ENCODE peak calls at places on chromosome 10, in six cellular contexts. One of them, this sample, is unnamed.

GRCh38 chr10:56547163-56547562 is 186.1 kb upstream of the ZWINT start:
- DNase-seq in esophagus muscularis mucosa: no peak
- DNase-seq in PC-3: no peak
- DNase-seq in A549: no peak
- DNase-seq in PC-9: peak
- DNase-seq in dorsolateral prefrontal cortex: no peak
- DNase-seq in this sample: no peak

GRCh38 chr10:24820616-24821015 is 96.9 kb upstream of the ARHGAP21 start:
- DNase-seq in esophagus muscularis mucosa: no peak
- DNase-seq in PC-3: peak
- DNase-seq in A549: no peak
- DNase-seq in PC-9: peak
- DNase-seq in dorsolateral prefrontal cortex: no peak
- DNase-seq in this sample: peak

GRCh38 chr10:119537953-119538630 is 4.4 kb downstream of the RGS10 start:
- DNase-seq in esophagus muscularis mucosa: no peak
- DNase-seq in PC-3: no peak
- DNase-seq in A549: no peak
- DNase-seq in PC-9: no peak
- DNase-seq in dorsolateral prefrontal cortex: no peak
- DNase-seq in this sample: no peak

GRCh38 chr10:7417103-7417623 is 6.3 kb upstream of the SFMBT2 start:
- DNase-seq in esophagus muscularis mucosa: no peak
- DNase-seq in PC-3: peak
- DNase-seq in A549: peak
- DNase-seq in PC-9: no peak
- DNase-seq in dorsolateral prefrontal cortex: no peak
- DNase-seq in this sample: no peak

GRCh38 chr10:84217746-84218145 is 7.6 kb downstream of the LRIT2 start:
- DNase-seq in esophagus muscularis mucosa: no peak
- DNase-seq in PC-3: no peak
- DNase-seq in A549: no peak
- DNase-seq in PC-9: no peak
- DNase-seq in dorsolateral prefrontal cortex: no peak
- DNase-seq in this sample: no peak

GRCh38 chr10:5078781-5079180 is 15.4 kb upstream of the AKR1C3 start:
- DNase-seq in esophagus muscularis mucosa: no peak
- DNase-seq in PC-3: peak
- DNase-seq in A549: peak
- DNase-seq in PC-9: peak
- DNase-seq in dorsolateral prefrontal cortex: no peak
- DNase-seq in this sample: peak

GRCh38 chr10:119281581-119282071 is 74.3 kb downstream of the GRK5 start:
- DNase-seq in esophagus muscularis mucosa: no peak
- DNase-seq in PC-3: no peak
- DNase-seq in A549: no peak
- DNase-seq in PC-9: no peak
- DNase-seq in dorsolateral prefrontal cortex: peak
- DNase-seq in this sample: no peak

GRCh38 chr10:122567056-122567660 is 6.6 kb downstream of the DMBT1 start:
- DNase-seq in esophagus muscularis mucosa: no peak
- DNase-seq in PC-3: peak
- DNase-seq in A549: peak
- DNase-seq in PC-9: no peak
- DNase-seq in dorsolateral prefrontal cortex: no peak
- DNase-seq in this sample: no peak

GRCh38 chr10:11570751-11571150 is 40.7 kb downstream of the USP6NL start:
- DNase-seq in esophagus muscularis mucosa: no peak
- DNase-seq in PC-3: no peak
- DNase-seq in A549: no peak
- DNase-seq in PC-9: no peak
- DNase-seq in dorsolateral prefrontal cortex: no peak
- DNase-seq in this sample: no peak

GRCh38 chr10:124642076-124642710 is 102.0 kb downstream of the FAM53B start:
- DNase-seq in esophagus muscularis mucosa: no peak
- DNase-seq in PC-3: no peak
- DNase-seq in A549: no peak
- DNase-seq in PC-9: no peak
- DNase-seq in dorsolateral prefrontal cortex: no peak
- DNase-seq in this sample: no peak

GRCh38 chr10:57699944-57700343 is 567.8 kb downstream of the IPMK start:
- DNase-seq in esophagus muscularis mucosa: no peak
- DNase-seq in PC-3: no peak
- DNase-seq in A549: peak
- DNase-seq in PC-9: no peak
- DNase-seq in dorsolateral prefrontal cortex: no peak
- DNase-seq in this sample: no peak

GRCh38 chr10:99461230-99461629 is 30.8 kb upstream of the GOT1 start:
- DNase-seq in esophagus muscularis mucosa: no peak
- DNase-seq in PC-3: peak
- DNase-seq in A549: peak
- DNase-seq in PC-9: no peak
- DNase-seq in dorsolateral prefrontal cortex: no peak
- DNase-seq in this sample: peak

GRCh38 chr10:77164616-77165311 is 472.8 kb downstream of the KCNMA1 start:
- DNase-seq in esophagus muscularis mucosa: no peak
- DNase-seq in PC-3: peak
- DNase-seq in A549: no peak
- DNase-seq in PC-9: no peak
- DNase-seq in dorsolateral prefrontal cortex: no peak
- DNase-seq in this sample: no peak

GRCh38 chr10:110525349-110526260 is 27.9 kb downstream of the DUSP5 start:
- DNase-seq in esophagus muscularis mucosa: no peak
- DNase-seq in PC-3: peak
- DNase-seq in A549: peak
- DNase-seq in PC-9: no peak
- DNase-seq in dorsolateral prefrontal cortex: no peak
- DNase-seq in this sample: peak

GRCh38 chr10:17905491-17905890 is 46.2 kb upstream of the SLC39A12 start:
- DNase-seq in esophagus muscularis mucosa: no peak
- DNase-seq in PC-3: peak
- DNase-seq in A549: no peak
- DNase-seq in PC-9: peak
- DNase-seq in dorsolateral prefrontal cortex: no peak
- DNase-seq in this sample: peak

GRCh38 chr10:120833222-120833928 is 17.8 kb upstream of the WDR11 start:
- DNase-seq in esophagus muscularis mucosa: no peak
- DNase-seq in PC-3: peak
- DNase-seq in A549: no peak
- DNase-seq in PC-9: no peak
- DNase-seq in dorsolateral prefrontal cortex: no peak
- DNase-seq in this sample: no peak

GRCh38 chr10:124087672-124088634 is 5.4 kb downstream of the CHST15 start:
- DNase-seq in esophagus muscularis mucosa: no peak
- DNase-seq in PC-3: no peak
- DNase-seq in A549: no peak
- DNase-seq in PC-9: no peak
- DNase-seq in dorsolateral prefrontal cortex: no peak
- DNase-seq in this sample: peak

GRCh38 chr10:73940634-73941221 is 29.8 kb downstream of the PLAU start:
- DNase-seq in esophagus muscularis mucosa: peak
- DNase-seq in PC-3: peak
- DNase-seq in A549: peak
- DNase-seq in PC-9: peak
- DNase-seq in dorsolateral prefrontal cortex: peak
- DNase-seq in this sample: peak

GRCh38 chr10:82392533-82392932 is 517.5 kb downstream of the NRG3 start:
- DNase-seq in esophagus muscularis mucosa: no peak
- DNase-seq in PC-3: no peak
- DNase-seq in A549: no peak
- DNase-seq in PC-9: no peak
- DNase-seq in dorsolateral prefrontal cortex: no peak
- DNase-seq in this sample: no peak

GRCh38 chr10:58672855-58673254 is 160.2 kb downstream of the BICC1 start:
- DNase-seq in esophagus muscularis mucosa: no peak
- DNase-seq in PC-3: peak
- DNase-seq in A549: no peak
- DNase-seq in PC-9: no peak
- DNase-seq in dorsolateral prefrontal cortex: no peak
- DNase-seq in this sample: no peak

GRCh38 chr10:114686013-114686412 is 27.9 kb upstream of the ABLIM1 start:
- DNase-seq in esophagus muscularis mucosa: no peak
- DNase-seq in PC-3: peak
- DNase-seq in A549: no peak
- DNase-seq in PC-9: peak
- DNase-seq in dorsolateral prefrontal cortex: no peak
- DNase-seq in this sample: peak

GRCh38 chr10:103709341-103709920 is 145.9 kb downstream of the SH3PXD2A start:
- DNase-seq in esophagus muscularis mucosa: no peak
- DNase-seq in PC-3: peak
- DNase-seq in A549: no peak
- DNase-seq in PC-9: peak
- DNase-seq in dorsolateral prefrontal cortex: no peak
- DNase-seq in this sample: peak

GRCh38 chr10:61937631-61938284 is 36.3 kb downstream of the ARID5B start:
- DNase-seq in esophagus muscularis mucosa: no peak
- DNase-seq in PC-3: peak
- DNase-seq in A549: no peak
- DNase-seq in PC-9: peak
- DNase-seq in dorsolateral prefrontal cortex: no peak
- DNase-seq in this sample: peak

GRCh38 chr10:69425513-69426298 is 9.0 kb upstream of the TACR2 start:
- DNase-seq in esophagus muscularis mucosa: no peak
- DNase-seq in PC-3: peak
- DNase-seq in A549: no peak
- DNase-seq in PC-9: peak
- DNase-seq in dorsolateral prefrontal cortex: no peak
- DNase-seq in this sample: no peak

GRCh38 chr10:132627736-132628512 is 90.3 kb downstream of the INPP5A start:
- DNase-seq in esophagus muscularis mucosa: no peak
- DNase-seq in PC-3: no peak
- DNase-seq in A549: no peak
- DNase-seq in PC-9: no peak
- DNase-seq in dorsolateral prefrontal cortex: no peak
- DNase-seq in this sample: no peak

GRCh38 chr10:95976295-95977229 is 66.8 kb upstream of the CCNJ start:
- DNase-seq in esophagus muscularis mucosa: no peak
- DNase-seq in PC-3: peak
- DNase-seq in A549: peak
- DNase-seq in PC-9: no peak
- DNase-seq in dorsolateral prefrontal cortex: no peak
- DNase-seq in this sample: no peak

GRCh38 chr10:127889605-127890195 is 3.0 kb downstream of the CLRN3 start:
- DNase-seq in esophagus muscularis mucosa: peak
- DNase-seq in PC-3: peak
- DNase-seq in A549: no peak
- DNase-seq in PC-9: peak
- DNase-seq in dorsolateral prefrontal cortex: no peak
- DNase-seq in this sample: peak

GRCh38 chr10:28095791-28096367 is 97.0 kb upstream of the ODAD2 start:
- DNase-seq in esophagus muscularis mucosa: no peak
- DNase-seq in PC-3: no peak
- DNase-seq in A549: no peak
- DNase-seq in PC-9: no peak
- DNase-seq in dorsolateral prefrontal cortex: no peak
- DNase-seq in this sample: no peak

DNA sequence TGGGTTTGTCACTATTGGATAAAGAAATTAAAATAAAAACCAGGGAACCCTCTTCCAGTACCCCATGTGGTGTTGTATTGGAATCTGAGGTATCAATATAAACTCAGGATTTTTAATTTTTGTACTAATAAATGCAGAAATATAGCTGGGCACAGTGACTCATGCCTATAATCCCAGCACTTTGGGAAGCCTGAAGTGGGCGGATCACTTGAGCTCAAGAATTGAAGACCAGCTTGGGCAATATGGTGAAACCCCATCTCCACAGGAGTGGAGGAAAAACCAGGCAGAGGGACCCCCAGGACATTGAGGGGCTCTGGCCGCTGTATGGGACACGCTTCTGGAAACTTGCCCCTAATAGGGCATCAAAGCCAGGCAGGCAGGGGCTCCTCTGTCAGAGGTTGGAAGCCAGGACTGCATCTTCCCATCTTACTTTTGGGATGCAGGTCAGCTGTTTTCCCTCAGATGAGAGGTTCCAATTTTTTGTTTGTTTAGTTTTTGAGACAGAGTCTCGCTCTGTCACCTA is 11.1 kb downstream of the ADIRF start:
- DNase-seq in esophagus muscularis mucosa: no peak
- DNase-seq in PC-3: no peak
- DNase-seq in A549: no peak
- DNase-seq in PC-9: no peak
- DNase-seq in dorsolateral prefrontal cortex: no peak
- DNase-seq in this sample: no peak
- H3K27ac ChIP-seq in esophagus muscularis mucosa: peak
- H3K27ac ChIP-seq in PC-3: no peak
- H3K27ac ChIP-seq in A549: no peak
- H3K27ac ChIP-seq in PC-9: peak
- H3K27ac ChIP-seq in dorsolateral prefrontal cortex: no peak
- H3K27ac ChIP-seq in this sample: no peak

GRCh38 chr10:101291254-101292193 is 62.3 kb upstream of the LBX1 start:
- DNase-seq in esophagus muscularis mucosa: no peak
- DNase-seq in PC-3: peak
- DNase-seq in A549: peak
- DNase-seq in PC-9: no peak
- DNase-seq in dorsolateral prefrontal cortex: peak
- DNase-seq in this sample: peak
- TF ChIP-seq CTCF in esophagus muscularis mucosa: peak
- TF ChIP-seq CTCF in PC-3: peak
- TF ChIP-seq CTCF in A549: peak
- TF ChIP-seq CTCF in PC-9: peak
- TF ChIP-seq CTCF in dorsolateral prefrontal cortex: peak
- TF ChIP-seq CTCF in this sample: peak

GRCh38 chr10:784759-785538 is 95.5 kb upstream of the DIP2C start:
- DNase-seq in esophagus muscularis mucosa: peak
- DNase-seq in PC-3: peak
- DNase-seq in A549: peak
- DNase-seq in PC-9: no peak
- DNase-seq in dorsolateral prefrontal cortex: peak
- DNase-seq in this sample: peak
- H3K27ac ChIP-seq in esophagus muscularis mucosa: peak
- H3K27ac ChIP-seq in PC-3: no peak
- H3K27ac ChIP-seq in A549: peak
- H3K27ac ChIP-seq in PC-9: no peak
- H3K27ac ChIP-seq in dorsolateral prefrontal cortex: peak
- H3K27ac ChIP-seq in this sample: no peak

GRCh38 chr10:113214331-113214730 is 264.3 kb downstream of the TCF7L2 start:
- DNase-seq in esophagus muscularis mucosa: no peak
- DNase-seq in PC-3: peak
- DNase-seq in A549: no peak
- DNase-seq in PC-9: no peak
- DNase-seq in dorsolateral prefrontal cortex: no peak
- DNase-seq in this sample: no peak
- TF ChIP-seq CTCF in esophagus muscularis mucosa: no peak
- TF ChIP-seq CTCF in PC-3: peak
- TF ChIP-seq CTCF in A549: peak
- TF ChIP-seq CTCF in PC-9: no peak
- TF ChIP-seq CTCF in dorsolateral prefrontal cortex: no peak
- TF ChIP-seq CTCF in this sample: no peak

This sample was measured in RWPE1.